ENCODE peak calls at places on chromosomes 3 and 15, in eight cellular contexts. E is H9, X is stomach, W is Peyer's patch, G is HCT116, C is endothelial cell of umbilical vein, H is spleen, A is pancreas. O is an unnamed sample.

GRCh38 chr15:94231728-94232086 is 346 bp downstream of the MCTP2 start:
- DNase-seq in E (no peak), X (peak; percentile 40), W (no peak), G (no peak), C (no peak), H (no peak), A (no peak), O (peak; percentile 52)

GRCh38 chr3:197350446-197350845 is 52.0 kb upstream of the DLG1 start:
- DNase-seq in E (no peak), X (no peak), W (no peak), G (no peak), C (no peak), H (peak; percentile 9), A (no peak), O (no peak)

GRCh38 chr15:94840794-94841587 is 609.6 kb downstream of the MCTP2 start:
- DNase-seq in E (no peak), X (no peak), W (no peak), G (no peak), C (peak; percentile 93), H (no peak), A (no peak), O (peak; percentile 28)

GRCh38 chr3:165355316-165355715 is 159.1 kb upstream of the SLITRK3 start:
- DNase-seq in E (no peak), X (no peak), W (no peak), G (no peak), C (no peak), H (no peak), A (no peak), O (no peak)

GRCh38 chr3:97257942-97258341 is 443.5 kb downstream of the EPHA6 start:
- DNase-seq in E (no peak), X (no peak), W (no peak), G (no peak), C (no peak), H (no peak), A (no peak), O (no peak)

GRCh38 chr15:84034831-84035753 is 200.5 kb upstream of the GOLGA6L4 start:
- DNase-seq in E (peak; percentile 45), X (no peak), W (no peak), G (peak; percentile 46), C (no peak), H (no peak), A (peak; percentile 33), O (peak; percentile 37)

GRCh38 chr3:38454179-38454883 is 641 bp downstream of the ACVR2B start:
- DNase-seq in E (no peak), X (peak; percentile 65), W (peak; percentile 73), G (no peak), C (peak; percentile 36), H (peak; percentile 79), A (peak; percentile 52), O (no peak)

GRCh38 chr3:48413611-48414010 is 16.3 kb downstream of the PLXNB1 start:
- DNase-seq in E (no peak), X (no peak), W (no peak), G (no peak), C (no peak), H (peak; percentile 64), A (no peak), O (no peak)

GRCh38 chr15:88905576-88905975 is 7.6 kb downstream of the MFGE8 start:
- DNase-seq in E (no peak), X (no peak), W (no peak), G (no peak), C (no peak), H (peak; percentile 61), A (no peak), O (no peak)

GRCh38 chr3:39333607-39334006 is 4.1 kb downstream of the CCR8 start:
- DNase-seq in E (no peak), X (no peak), W (no peak), G (no peak), C (no peak), H (no peak), A (no peak), O (no peak)

GRCh38 chr15:58457466-58457965 is 25.7 kb downstream of the LIPC start:
- DNase-seq in E (no peak), X (no peak), W (no peak), G (no peak), C (no peak), H (no peak), A (no peak), O (peak; percentile 61)

GRCh38 chr15:31340591-31340990 is 14.0 kb downstream of the KLF13 start:
- DNase-seq in E (no peak), X (no peak), W (no peak), G (no peak), C (no peak), H (peak; percentile 66), A (no peak), O (no peak)

GRCh38 chr3:62097121-62097520 is 276.2 kb downstream of the FEZF2 start:
- DNase-seq in E (no peak), X (no peak), W (no peak), G (no peak), C (no peak), H (no peak), A (no peak), O (no peak)

GRCh38 chr3:30440147-30440604 is 166.2 kb upstream of the TGFBR2 start:
- DNase-seq in E (no peak), X (peak; percentile 48), W (no peak), G (no peak), C (no peak), H (no peak), A (no peak), O (peak; percentile 24)

GRCh38 chr3:130892759-130893239 is 1.1 kb upstream of the ATP2C1 start:
- DNase-seq in E (peak; percentile 47), X (peak; percentile 74), W (peak; percentile 88), G (peak; percentile 61), C (no peak), H (no peak), A (peak; percentile 70), O (peak; percentile 45)

GRCh38 chr3:126530171-126531050 is 6.5 kb downstream of the CHST13 start:
- DNase-seq in E (no peak), X (peak; percentile 36), W (peak; percentile 51), G (no peak), C (no peak), H (peak; percentile 88), A (no peak), O (no peak)

GRCh38 chr3:132253262-132253878 is 63.8 kb upstream of the ACP3 start:
- DNase-seq in E (no peak), X (no peak), W (peak; percentile 48), G (peak; percentile 56), C (peak; percentile 63), H (no peak), A (peak; percentile 43), O (no peak)

GRCh38 chr15:72599855-72600464 is 54.5 kb upstream of the GOLGA6B start:
- DNase-seq in E (no peak), X (no peak), W (peak; percentile 50), G (peak; percentile 47), C (peak; percentile 56), H (no peak), A (peak; percentile 27), O (peak; percentile 25)

DNA sequence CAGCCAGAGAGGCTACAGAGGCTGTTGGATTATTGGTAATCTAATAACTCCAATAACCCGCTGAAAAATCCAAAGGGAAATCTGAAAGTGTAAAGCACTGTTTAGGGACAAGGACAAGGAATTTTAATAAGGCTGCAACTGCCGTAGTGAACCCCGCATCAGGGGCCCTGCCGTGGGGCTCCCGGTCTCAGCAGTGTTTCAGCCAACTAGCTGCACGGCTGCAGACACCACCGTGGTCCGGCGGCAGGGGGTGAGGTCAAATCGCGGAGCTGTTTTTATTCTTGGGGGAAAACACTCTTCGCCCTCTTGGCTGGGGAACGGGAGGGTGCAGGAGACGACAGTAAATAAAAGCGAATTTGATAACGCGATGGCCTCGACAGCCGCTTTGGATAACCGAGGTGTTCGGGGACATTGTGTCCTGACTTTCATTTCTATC is 6.1 kb downstream of the BCL6 start:
- DNase-seq in E (no peak), X (peak; percentile 56), W (no peak), G (no peak), C (no peak), H (peak; percentile 89), A (no peak), O (no peak)
- H3K27me3 ChIP-seq in E (peaks cover 4% of the 10 kb centered on the region), X (no peaks in the 10 kb centered on the region), W (no peaks in the 10 kb centered on the region), G (no peaks in the 10 kb centered on the region), C (no peaks in the 10 kb centered on the region), H (no peaks in the 10 kb centered on the region), A (no peaks in the 10 kb centered on the region), O (no peaks in the 10 kb centered on the region)

GRCh38 chr3:160141485-160142185 is 83.6 kb upstream of the C3orf80 start:
- DNase-seq in E (no peak), X (no peak), W (no peak), G (no peak), C (no peak), H (no peak), A (no peak), O (peak; percentile 48)
- H3K27ac ChIP-seq in E (no peak overlapping the region), X (no peak overlapping the region), W (no peak overlapping the region), G (no peak overlapping the region), C (no peak overlapping the region), H (no peak overlapping the region), A (no peak overlapping the region), O (no peak overlapping the region)

GRCh38 chr3:123350971-123351370 is 97.9 kb downstream of the ADCY5 start:
- DNase-seq in E (no peak), X (no peak), W (no peak), G (no peak), C (no peak), H (peak; percentile 52), A (no peak), O (no peak)
- H3K4me1 ChIP-seq in E (no peaks in the 10 kb centered on the region), X (no peaks in the 10 kb centered on the region), W (no peaks in the 10 kb centered on the region), G (peaks cover 4% of the 10 kb centered on the region), C (no peaks in the 10 kb centered on the region), H (peaks cover 16% of the 10 kb centered on the region), A (no peaks in the 10 kb centered on the region), O (no peaks in the 10 kb centered on the region)

GRCh38 chr3:152969557-152970300 is 134.8 kb downstream of the P2RY1 start:
- DNase-seq in E (no peak), X (no peak), W (no peak), G (no peak), C (no peak), H (no peak), A (no peak), O (peak; percentile 66)

GRCh38 chr3:152970851-152971250 is 135.9 kb downstream of the P2RY1 start:
- DNase-seq in E (no peak), X (no peak), W (no peak), G (no peak), C (no peak), H (no peak), A (no peak), O (peak; percentile 78)

GRCh38 chr3:152964901-152965609 is 130.1 kb downstream of the P2RY1 start:
- DNase-seq in E (no peak), X (no peak), W (no peak), G (no peak), C (peak; percentile 25), H (no peak), A (no peak), O (no peak)

GRCh38 chr3:152971880-152972279 is 136.9 kb downstream of the P2RY1 start:
- DNase-seq in E (no peak), X (no peak), W (no peak), G (no peak), C (no peak), H (no peak), A (no peak), O (no peak)

DNA sequence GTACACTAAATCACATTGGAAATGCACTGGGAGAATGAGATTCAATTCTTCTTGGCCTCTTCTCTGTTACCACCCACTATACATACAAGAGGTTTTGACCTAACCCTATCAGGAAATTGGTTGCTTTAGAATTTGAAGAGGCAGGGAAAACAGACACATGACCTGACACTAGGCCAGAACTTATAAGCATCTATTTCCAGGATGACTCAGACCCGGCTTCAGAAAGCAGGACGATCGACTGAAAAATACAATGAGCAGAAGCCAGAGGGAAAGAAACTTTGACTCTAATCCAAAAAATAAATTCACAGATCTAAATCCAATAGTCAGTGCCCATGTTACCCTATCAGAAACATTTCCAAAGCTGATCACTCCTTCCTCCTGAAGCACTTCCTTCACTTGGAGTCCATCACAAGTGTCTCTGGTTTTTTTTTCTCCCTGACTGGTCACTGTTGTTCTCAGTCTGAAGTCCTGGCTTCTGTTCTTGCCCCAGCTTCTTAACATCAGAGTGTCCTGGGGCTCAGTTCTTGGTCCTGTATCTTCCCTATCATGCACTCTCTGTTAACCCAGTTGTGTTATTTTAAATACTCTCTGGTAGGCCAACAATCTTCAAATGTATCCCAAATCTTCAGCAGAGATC is 133.6 kb downstream of the P2RY1 start:
- DNase-seq in E (no peak), X (no peak), W (no peak), G (no peak), C (peak; percentile 83), H (no peak), A (no peak), O (peak; percentile 55)
- H3K27me3 ChIP-seq in E (no peaks in the 10 kb centered on the region), X (no peaks in the 10 kb centered on the region), W (no peaks in the 10 kb centered on the region), G (no peaks in the 10 kb centered on the region), C (no peaks in the 10 kb centered on the region), H (no peaks in the 10 kb centered on the region), A (no peaks in the 10 kb centered on the region), O (no peaks in the 10 kb centered on the region)